ENCODE peak calls at places on chromosomes 6 and 20, in seven cellular contexts. One of them, this sample, is unnamed.

GRCh38 chr6:68615965-68616364 is 19.1 kb upstream of the ADGRB3 start:
- DNase-seq in stimulated activated CD4-positive, alpha-beta T cell treated with anti-CD3 and anti-CD28 coated beads, TNF-alpha, amount 100 ng/mL, for 4 hours: no peak
- DNase-seq in Calu3: no peak
- DNase-seq in GM03348: no peak
- DNase-seq in iris pigment epithelial cell: no peak
- DNase-seq in left cardiac atrium: no peak
- DNase-seq in endodermal cell: no peak
- DNase-seq in this sample: no peak

GRCh38 chr6:89616531-89616930 is 22.0 kb downstream of the LYRM2 start:
- DNase-seq in stimulated activated CD4-positive, alpha-beta T cell treated with anti-CD3 and anti-CD28 coated beads, TNF-alpha, amount 100 ng/mL, for 4 hours: no peak
- DNase-seq in Calu3: no peak
- DNase-seq in GM03348: no peak
- DNase-seq in iris pigment epithelial cell: no peak
- DNase-seq in left cardiac atrium: no peak
- DNase-seq in endodermal cell: no peak
- DNase-seq in this sample: no peak

GRCh38 chr6:42453027-42453648 is 1.4 kb upstream of the TRERF1 start:
- DNase-seq in stimulated activated CD4-positive, alpha-beta T cell treated with anti-CD3 and anti-CD28 coated beads, TNF-alpha, amount 100 ng/mL, for 4 hours: peak; percentile 60
- DNase-seq in Calu3: peak; percentile 88
- DNase-seq in GM03348: peak; percentile 97
- DNase-seq in iris pigment epithelial cell: peak; percentile 95
- DNase-seq in left cardiac atrium: peak; percentile 92
- DNase-seq in endodermal cell: peak; percentile 96
- DNase-seq in this sample: peak; percentile 90

GRCh38 chr6:135195045-135195444 is 13.9 kb downstream of the MYB start:
- DNase-seq in stimulated activated CD4-positive, alpha-beta T cell treated with anti-CD3 and anti-CD28 coated beads, TNF-alpha, amount 100 ng/mL, for 4 hours: no peak
- DNase-seq in Calu3: no peak
- DNase-seq in GM03348: no peak
- DNase-seq in iris pigment epithelial cell: no peak
- DNase-seq in left cardiac atrium: no peak
- DNase-seq in endodermal cell: no peak
- DNase-seq in this sample: no peak

GRCh38 chr6:151948007-151948745 is 140.7 kb downstream of the ESR1 start:
- DNase-seq in stimulated activated CD4-positive, alpha-beta T cell treated with anti-CD3 and anti-CD28 coated beads, TNF-alpha, amount 100 ng/mL, for 4 hours: no peak
- DNase-seq in Calu3: peak; percentile 3
- DNase-seq in GM03348: peak; percentile 28
- DNase-seq in iris pigment epithelial cell: no peak
- DNase-seq in left cardiac atrium: no peak
- DNase-seq in endodermal cell: no peak
- DNase-seq in this sample: no peak

GRCh38 chr20:51526105-51526470 is 16.4 kb downstream of the NFATC2 start:
- DNase-seq in stimulated activated CD4-positive, alpha-beta T cell treated with anti-CD3 and anti-CD28 coated beads, TNF-alpha, amount 100 ng/mL, for 4 hours: no peak
- DNase-seq in Calu3: no peak
- DNase-seq in GM03348: no peak
- DNase-seq in iris pigment epithelial cell: no peak
- DNase-seq in left cardiac atrium: no peak
- DNase-seq in endodermal cell: no peak
- DNase-seq in this sample: no peak

GRCh38 chr6:141925001-141925400 is 207.7 kb upstream of the GJE1 start:
- DNase-seq in stimulated activated CD4-positive, alpha-beta T cell treated with anti-CD3 and anti-CD28 coated beads, TNF-alpha, amount 100 ng/mL, for 4 hours: no peak
- DNase-seq in Calu3: no peak
- DNase-seq in GM03348: peak; percentile 5
- DNase-seq in iris pigment epithelial cell: peak; percentile 33
- DNase-seq in left cardiac atrium: no peak
- DNase-seq in endodermal cell: no peak
- DNase-seq in this sample: no peak

GRCh38 chr6:6379573-6379972 is 59.1 kb upstream of the F13A1 start:
- DNase-seq in stimulated activated CD4-positive, alpha-beta T cell treated with anti-CD3 and anti-CD28 coated beads, TNF-alpha, amount 100 ng/mL, for 4 hours: no peak
- DNase-seq in Calu3: no peak
- DNase-seq in GM03348: no peak
- DNase-seq in iris pigment epithelial cell: no peak
- DNase-seq in left cardiac atrium: no peak
- DNase-seq in endodermal cell: no peak
- DNase-seq in this sample: no peak

GRCh38 chr6:158959552-158959951 is 40.5 kb downstream of the RSPH3 start:
- DNase-seq in stimulated activated CD4-positive, alpha-beta T cell treated with anti-CD3 and anti-CD28 coated beads, TNF-alpha, amount 100 ng/mL, for 4 hours: no peak
- DNase-seq in Calu3: no peak
- DNase-seq in GM03348: no peak
- DNase-seq in iris pigment epithelial cell: no peak
- DNase-seq in left cardiac atrium: no peak
- DNase-seq in endodermal cell: peak; percentile 58
- DNase-seq in this sample: no peak

GRCh38 chr6:84243240-84243639 is 15.8 kb upstream of the CEP162 start:
- DNase-seq in stimulated activated CD4-positive, alpha-beta T cell treated with anti-CD3 and anti-CD28 coated beads, TNF-alpha, amount 100 ng/mL, for 4 hours: no peak
- DNase-seq in Calu3: no peak
- DNase-seq in GM03348: no peak
- DNase-seq in iris pigment epithelial cell: no peak
- DNase-seq in left cardiac atrium: no peak
- DNase-seq in endodermal cell: no peak
- DNase-seq in this sample: no peak

GRCh38 chr20:53599039-53599362 is 5.4 kb upstream of the ZNF217 start:
- DNase-seq in stimulated activated CD4-positive, alpha-beta T cell treated with anti-CD3 and anti-CD28 coated beads, TNF-alpha, amount 100 ng/mL, for 4 hours: no peak
- DNase-seq in Calu3: no peak
- DNase-seq in GM03348: no peak
- DNase-seq in iris pigment epithelial cell: no peak
- DNase-seq in left cardiac atrium: no peak
- DNase-seq in endodermal cell: no peak
- DNase-seq in this sample: no peak

GRCh38 chr6:7909323-7910276 is 988 bp downstream of the TXNDC5 start:
- DNase-seq in stimulated activated CD4-positive, alpha-beta T cell treated with anti-CD3 and anti-CD28 coated beads, TNF-alpha, amount 100 ng/mL, for 4 hours: no peak
- DNase-seq in Calu3: peak; percentile 58
- DNase-seq in GM03348: peak; percentile 93
- DNase-seq in iris pigment epithelial cell: peak; percentile 29
- DNase-seq in left cardiac atrium: peak; percentile 70
- DNase-seq in endodermal cell: peak; percentile 84
- DNase-seq in this sample: peak; percentile 65

GRCh38 chr6:26031151-26031594 is 56.1 kb upstream of the HFE start:
- DNase-seq in stimulated activated CD4-positive, alpha-beta T cell treated with anti-CD3 and anti-CD28 coated beads, TNF-alpha, amount 100 ng/mL, for 4 hours: no peak
- DNase-seq in Calu3: no peak
- DNase-seq in GM03348: no peak
- DNase-seq in iris pigment epithelial cell: no peak
- DNase-seq in left cardiac atrium: no peak
- DNase-seq in endodermal cell: no peak
- DNase-seq in this sample: no peak

GRCh38 chr6:75201901-75202672 is 3.8 kb downstream of the COL12A1 start:
- DNase-seq in stimulated activated CD4-positive, alpha-beta T cell treated with anti-CD3 and anti-CD28 coated beads, TNF-alpha, amount 100 ng/mL, for 4 hours: no peak
- DNase-seq in Calu3: peak; percentile 68
- DNase-seq in GM03348: peak; percentile 45
- DNase-seq in iris pigment epithelial cell: peak; percentile 36
- DNase-seq in left cardiac atrium: peak; percentile 61
- DNase-seq in endodermal cell: peak; percentile 86
- DNase-seq in this sample: peak; percentile 63

GRCh38 chr6:42411431-42411830 is 40.3 kb downstream of the TRERF1 start:
- DNase-seq in stimulated activated CD4-positive, alpha-beta T cell treated with anti-CD3 and anti-CD28 coated beads, TNF-alpha, amount 100 ng/mL, for 4 hours: no peak
- DNase-seq in Calu3: no peak
- DNase-seq in GM03348: no peak
- DNase-seq in iris pigment epithelial cell: no peak
- DNase-seq in left cardiac atrium: no peak
- DNase-seq in endodermal cell: no peak
- DNase-seq in this sample: no peak

This sample was measured in ovary.